ENCODE peak calls at places on chromosome 10, in six cellular contexts. I is neural crest cell; Q is tibial artery; D is fibroblast of pulmonary artery; B is CD4-positive, alpha-beta T cell; H is lower lobe of right lung. U is an unnamed sample.

GRCh38 chr10:63977329-63977923 is 456.2 kb downstream of the REEP3 start:
- DNase-seq in I (peak; percentile 41), H (no peak), B (no peak), Q (no peak), D (peak; percentile 52), U (no peak)

GRCh38 chr10:59373071-59373470 is 10.7 kb upstream of the FAM13C start:
- DNase-seq in H (no peak), B (no peak), I (no peak), Q (no peak), D (peak; percentile 40), U (no peak)

GRCh38 chr10:120266037-120266436 is 191.0 kb upstream of the PLPP4 start:
- DNase-seq in H (no peak), I (no peak), D (no peak), B (no peak), Q (no peak), U (no peak)

GRCh38 chr10:124632064-124632531 is 112.1 kb downstream of the FAM53B start:
- DNase-seq in Q (no peak), D (peak; percentile 39), I (no peak), B (peak; percentile 23), H (peak; percentile 89), U (no peak)

GRCh38 chr10:122236690-122237306 is 34.3 kb upstream of the BTBD16 start:
- DNase-seq in D (no peak), Q (no peak), H (no peak), B (no peak), I (no peak), U (no peak)

GRCh38 chr10:130756651-130757050 is 554.9 kb downstream of the TCERG1L start:
- DNase-seq in D (no peak), B (no peak), Q (no peak), I (no peak), H (no peak), U (no peak)

GRCh38 chr10:100567826-100568225 is 32.1 kb downstream of the HIF1AN start:
- DNase-seq in I (no peak), B (no peak), D (no peak), Q (no peak), H (no peak), U (no peak)

GRCh38 chr10:117503170-117503885 is 39.2 kb upstream of the EMX2 start:
- DNase-seq in D (peak; percentile 21), Q (no peak), B (no peak), I (peak; percentile 36), H (no peak), U (no peak)

GRCh38 chr10:91974960-91975359 is 51.4 kb downstream of the BTAF1 start:
- DNase-seq in H (no peak), Q (no peak), I (no peak), B (no peak), D (peak; percentile 66), U (no peak)

GRCh38 chr10:803041-803741 is 113.7 kb upstream of the DIP2C start:
- DNase-seq in I (no peak), Q (no peak), B (no peak), D (no peak), H (no peak), U (no peak)

GRCh38 chr10:122126763-122127659 is 138.0 kb downstream of the TACC2 start:
- DNase-seq in I (no peak), Q (peak; percentile 53), B (no peak), D (peak; percentile 90), H (no peak), U (no peak)

GRCh38 chr10:55813451-55814170 is 547.4 kb downstream of the ZWINT start:
- DNase-seq in Q (no peak), I (no peak), B (no peak), D (no peak), H (peak; percentile 29), U (no peak)

GRCh38 chr10:82538272-82538671 is 663.3 kb downstream of the NRG3 start:
- DNase-seq in I (no peak), D (no peak), B (no peak), H (no peak), Q (no peak), U (no peak)

GRCh38 chr10:64062793-64063192 is 541.6 kb downstream of the REEP3 start:
- DNase-seq in B (no peak), D (no peak), Q (no peak), H (no peak), I (no peak), U (no peak)

GRCh38 chr10:29386347-29386999 is 97.6 kb downstream of the LYZL1 start:
- DNase-seq in Q (no peak), D (peak; percentile 44), H (no peak), I (no peak), B (no peak), U (no peak)

DNA sequence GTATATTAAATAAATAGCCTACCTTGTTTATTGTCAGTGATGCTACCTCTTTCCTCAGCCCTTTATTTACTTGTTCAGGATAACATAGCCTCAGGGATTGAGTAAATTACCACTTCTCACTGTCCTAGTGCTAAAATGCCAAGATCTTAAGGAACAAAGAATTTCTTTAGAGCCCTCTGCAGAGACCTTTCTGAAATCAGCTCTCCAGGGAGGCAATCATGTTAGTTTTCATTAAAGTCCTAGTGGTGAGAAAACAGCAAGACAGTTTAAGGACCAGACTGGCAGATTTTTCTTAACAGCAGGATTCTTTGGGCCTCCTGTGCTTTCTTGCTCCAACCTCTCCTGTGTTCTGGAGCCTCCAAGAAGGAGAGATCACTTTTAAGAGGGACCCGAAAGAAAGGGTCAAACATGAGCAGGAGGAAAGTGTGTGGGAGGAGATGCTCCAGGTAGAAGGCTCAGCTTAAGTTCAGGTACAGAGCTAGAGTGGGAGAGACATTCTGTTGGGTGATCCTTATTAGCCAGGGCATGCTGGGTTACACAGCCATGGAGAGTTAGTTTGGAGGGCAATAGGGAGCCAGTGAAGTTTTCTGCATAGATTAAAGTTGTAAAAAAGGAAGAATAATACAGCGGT is 1.2 kb upstream of the PLCE1 start:
- DNase-seq in B (no peak), I (no peak), H (no peak), D (no peak), Q (no peak), U (no peak)
- TF ChIP-seq CTCF in B (no peak), I (peak; percentile 55), H (no peak), D (peak; percentile 31), Q (no peak), U (no peak)

DNA sequence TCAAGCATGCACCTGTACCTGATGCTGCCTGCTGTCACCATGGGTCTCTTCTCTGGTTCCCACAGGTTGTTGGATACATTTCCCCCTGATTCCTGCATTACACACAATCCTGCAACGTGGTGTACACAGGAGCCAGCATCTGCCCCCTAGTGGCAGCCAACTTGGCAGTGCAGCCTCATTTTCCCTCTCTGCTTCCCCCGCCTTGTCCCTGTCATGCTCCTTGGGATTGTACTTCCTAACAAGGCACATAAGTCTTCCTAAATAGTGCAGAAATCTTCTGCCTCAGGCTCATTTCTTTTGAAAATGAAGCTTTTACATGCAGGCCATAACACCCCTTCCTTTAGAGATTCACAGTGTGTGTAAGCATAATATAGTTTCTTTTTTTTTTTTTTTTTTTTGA is 387.5 kb downstream of the CCSER2 start:
- DNase-seq in D (peak; percentile 17), I (peak; percentile 39), B (no peak), H (no peak), Q (no peak), U (no peak)
- TF ChIP-seq CTCF in D (peak; percentile 43), I (peak; percentile 67), B (no peak), H (peak; percentile 39), Q (no peak), U (no peak)

GRCh38 chr10:14953452-14954000 is 370 bp downstream of the DCLRE1C start:
- DNase-seq in D (peak; percentile 62), B (no peak), I (no peak), Q (peak; percentile 50), H (peak; percentile 76), U (no peak)
- TF ChIP-seq CTCF in D (peak; percentile 20), B (no peak), I (no peak), Q (no peak), H (no peak), U (no peak)

GRCh38 chr10:17200885-17201164 is 647 bp downstream of the TRDMT1 start:
- DNase-seq in B (peak; percentile 8), Q (peak; percentile 68), D (peak; percentile 63), I (no peak), H (no peak), U (no peak)
- TF ChIP-seq CTCF in B (peak; percentile 8), Q (no peak), D (no peak), I (no peak), H (no peak), U (no peak)

GRCh38 chr10:2436933-2437332 is 630.4 kb upstream of the PFKP start:
- DNase-seq in D (no peak), H (no peak), I (no peak), Q (no peak), B (no peak), U (no peak)
- TF ChIP-seq CTCF in D (no peak), H (no peak), I (no peak), Q (no peak), B (no peak), U (no peak)

DNA sequence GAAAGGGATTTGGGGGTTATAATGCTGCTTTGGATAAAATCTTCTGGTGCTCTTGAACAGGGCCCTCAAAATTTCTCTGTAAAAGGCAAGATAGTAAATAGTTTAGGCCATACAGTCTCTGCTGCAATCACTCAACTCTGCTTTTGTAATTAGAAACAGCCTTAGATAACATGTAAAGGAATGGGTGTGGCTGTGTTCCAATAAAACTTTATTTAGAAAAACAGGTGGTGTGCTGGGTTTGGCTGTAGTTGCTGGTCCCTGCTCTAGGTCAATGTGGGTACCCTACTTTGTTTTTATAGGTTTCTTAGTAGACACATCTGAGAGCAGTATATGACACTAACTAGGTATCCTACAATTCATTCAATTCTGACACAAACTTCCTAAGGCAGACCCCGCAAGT is 349.7 kb downstream of the RPS24 start:
- DNase-seq in Q (no peak), D (no peak), H (no peak), I (no peak), B (no peak), U (no peak)
- TF ChIP-seq CTCF in Q (no peak), D (no peak), H (no peak), I (no peak), B (no peak), U (no peak)

DNA sequence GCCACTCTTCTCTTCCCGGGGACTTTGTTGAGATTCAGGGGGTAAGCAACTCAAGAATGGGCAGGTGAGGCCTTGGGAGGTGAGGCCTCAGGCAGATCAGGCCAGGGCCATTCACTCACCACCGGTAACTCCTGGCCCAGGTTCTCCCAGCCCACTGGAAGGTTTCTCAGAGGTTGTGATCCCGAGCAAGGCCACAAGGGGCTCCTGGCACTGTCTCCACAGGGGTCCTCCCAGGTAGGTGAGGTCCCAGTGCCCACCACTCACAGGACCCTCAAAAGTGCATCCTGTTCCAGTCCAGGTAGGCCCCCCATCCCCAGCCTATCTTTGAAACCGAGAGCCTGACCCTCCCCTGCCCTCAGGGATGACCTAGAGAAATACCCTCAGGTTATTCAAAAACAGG is 236.1 kb downstream of the BUB3 start:
- DNase-seq in I (no peak), H (no peak), Q (no peak), B (no peak), D (no peak), U (no peak)
- TF ChIP-seq CTCF in I (no peak), H (no peak), Q (no peak), B (no peak), D (no peak), U (no peak)

U was measured in activated B cell treated with CpG ODN at 0.5 μM for 24 hours.